ENCODE peak calls at places on chromosome 16, in five cellular contexts. E is H9, S is trophoblast cell, T is IMR-90, M is mesenchymal stem cell. R is an unnamed sample. For H3K27me3, the result is how much of the 10 kb centered on the place peaks cover.

GRCh38 chr16:253833-254232 is 19.2 kb downstream of the FAM234A start:
- DNase-seq in E (no peak), S (no peak), T (no peak), M (no peak), R (no peak)

GRCh38 chr16:83899272-83899897 is 470 bp downstream of the MLYCD start:
- DNase-seq in E (peak), S (peak), T (peak), M (peak), R (peak)

GRCh38 chr16:17346774-17347569 is 123.8 kb downstream of the XYLT1 start:
- DNase-seq in E (no peak), S (no peak), T (no peak), M (no peak), R (no peak)

GRCh38 chr16:57740423-57741071 is 5.0 kb downstream of the KATNB1 start:
- DNase-seq in E (peak), S (no peak), T (no peak), M (no peak), R (no peak)

GRCh38 chr16:2470603-2471015 is 488 bp upstream of the NTN3 start:
- DNase-seq in E (no peak), S (no peak), T (no peak), M (no peak), R (no peak)

GRCh38 chr16:878071-878784 is 77.7 kb upstream of the GNG13 start:
- DNase-seq in E (peak), S (no peak), T (peak), M (no peak), R (no peak)

GRCh38 chr16:57128787-57129389 is 36.5 kb downstream of the CPNE2 start:
- DNase-seq in E (no peak), S (no peak), T (no peak), M (no peak), R (no peak)

GRCh38 chr16:52467753-52468152 is 79.2 kb downstream of the TOX3 start:
- DNase-seq in E (no peak), S (no peak), T (no peak), M (no peak), R (no peak)

GRCh38 chr16:2095315-2095853 is 40.3 kb downstream of the PKD1 start:
- DNase-seq in E (no peak), S (peak), T (peak), M (peak), R (no peak)

GRCh38 chr16:31129568-31130335 is 5.8 kb downstream of the PRSS8 start:
- DNase-seq in E (no peak), S (no peak), T (no peak), M (no peak), R (no peak)

GRCh38 chr16:68893710-68894705 is 50.7 kb downstream of the TANGO6 start:
- DNase-seq in E (peak), S (no peak), T (peak), M (peak), R (peak)

GRCh38 chr16:85523602-85524364 is 89.3 kb upstream of the GSE1 start:
- DNase-seq in E (peak), S (peak), T (peak), M (peak), R (no peak)

GRCh38 chr16:51276335-51276734 is 125.3 kb upstream of the SALL1 start:
- DNase-seq in E (no peak), S (no peak), T (no peak), M (peak), R (no peak)

GRCh38 chr16:30473231-30474061 is 904 bp downstream of the ITGAL start:
- DNase-seq in E (no peak), S (no peak), T (no peak), M (no peak), R (no peak)

GRCh38 chr16:85205747-85206471 is 93.6 kb upstream of the CIBAR2 start:
- DNase-seq in E (no peak), S (peak), T (peak), M (peak), R (no peak)

DNA sequence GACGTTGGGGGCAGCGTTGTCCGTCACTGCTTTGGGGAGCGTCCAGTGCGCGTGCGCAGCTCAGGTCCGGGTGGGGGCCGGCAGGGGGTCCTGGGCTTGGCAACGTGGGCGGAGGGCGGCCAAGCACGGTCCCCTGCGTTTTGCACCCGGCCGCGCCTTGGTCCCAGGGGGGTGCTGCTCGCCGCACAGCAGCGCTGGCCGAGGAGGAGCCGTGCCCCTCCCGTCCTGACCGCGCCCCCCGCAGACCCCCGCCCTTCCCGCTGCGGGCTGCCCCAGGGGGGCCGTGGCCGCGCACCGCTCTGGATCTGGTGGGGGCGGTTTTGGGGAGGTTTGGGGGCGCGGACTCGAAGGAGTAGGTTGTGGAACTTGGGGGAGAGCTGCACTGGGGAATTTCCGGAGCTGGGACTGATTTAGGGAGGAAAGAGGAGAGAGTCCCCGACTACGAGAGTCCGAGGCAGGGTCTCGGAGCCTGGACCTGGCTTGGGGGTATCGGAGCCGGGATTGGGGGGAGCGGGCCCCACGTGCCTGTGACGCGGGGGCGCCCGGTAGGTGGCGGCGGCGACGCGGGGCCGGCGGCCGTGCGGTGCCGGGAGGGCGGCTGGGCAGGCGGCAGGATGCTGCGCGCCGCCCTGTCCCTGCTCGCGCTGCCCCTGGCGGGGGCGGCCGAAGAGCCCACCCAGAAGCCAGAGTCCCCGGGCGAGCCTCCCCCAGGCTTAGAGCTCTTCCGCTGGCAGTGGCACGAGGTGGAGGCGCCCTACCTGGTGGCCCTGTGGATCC is at the start of gene SLC9A5:
- DNase-seq in E (peak), S (no peak), T (no peak), M (peak), R (no peak)
- H3K23ac ChIP-seq in E (no peak), S (no peak), T (peak), M (no peak), R (peak)

GRCh38 chr16:74730049-74730683 is 29.5 kb upstream of the MLKL start:
- DNase-seq in E (no peak), S (no peak), T (no peak), M (no peak), R (no peak)
- H4K91ac ChIP-seq in E (no peak), S (no peak), T (no peak), M (no peak), R (peak)

DNA sequence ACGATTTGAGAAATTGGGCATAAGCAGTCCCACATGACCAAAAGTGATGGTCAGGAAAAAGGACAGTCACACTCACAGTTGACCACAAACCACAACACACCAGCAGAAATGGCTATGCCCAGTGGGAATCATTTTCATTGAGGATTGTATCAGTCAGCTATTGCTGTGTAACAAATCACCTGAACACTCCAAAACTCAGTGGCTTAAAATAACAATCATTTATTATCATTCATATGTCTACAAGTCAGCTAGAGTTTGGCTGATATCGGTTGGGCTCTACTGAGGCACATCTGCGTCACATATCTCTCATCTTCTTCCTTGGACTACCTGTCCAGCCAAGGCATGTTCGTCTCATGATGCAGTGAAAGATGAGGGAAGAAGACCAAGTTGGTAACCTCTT is 93.3 kb downstream of the CMC2 start:
- DNase-seq in E (no peak), S (no peak), T (no peak), M (no peak), R (no peak)
- H3K27me3 ChIP-seq in E (under half), S (under half), T (under half), M (under half), R (under half)

DNA sequence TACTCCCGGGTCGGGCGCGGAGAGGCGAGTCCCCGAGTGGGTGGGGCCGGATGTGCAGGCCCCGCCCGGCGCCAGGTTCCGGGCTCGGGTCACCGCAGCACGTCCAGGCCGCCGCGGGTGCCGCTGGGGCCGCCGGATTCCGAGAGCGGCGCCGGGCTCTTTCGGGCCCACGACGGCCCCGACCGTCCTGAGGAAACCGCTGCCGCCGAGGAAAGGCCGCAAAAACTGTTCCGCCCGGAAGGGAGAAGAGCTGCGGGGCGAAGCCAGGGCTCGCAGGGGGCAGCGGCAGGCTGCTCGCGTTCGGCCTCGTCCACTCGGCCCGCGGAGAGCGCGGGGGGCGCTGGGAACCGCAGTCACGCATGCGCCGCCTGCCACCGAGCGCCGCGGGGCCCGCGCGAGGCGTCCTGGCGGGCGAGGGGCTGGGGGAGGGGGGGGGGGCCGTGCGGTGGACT is at the start of gene ZKSCAN2:
- DNase-seq in E (peak), S (peak), T (peak), M (peak), R (peak)
- H3K23ac ChIP-seq in E (no peak), S (no peak), T (peak), M (peak), R (peak)